ENCODE peak calls at places on chromosomes 12 and 14, in six cellular contexts. T is fibroblast of lung; O is upper lobe of right lung; Q is SK-N-SH; U is right lobe of liver; H is CD8-positive, alpha-beta T cell. R is an unnamed sample. For H3K4me1, the result is how much of the 10 kb centered on the place peaks cover.

GRCh38 chr12:70849265-70849960 is 71.1 kb downstream of the PTPRR start:
- DNase-seq in T (peak), O (no peak), Q (peak), U (no peak), H (no peak), R (no peak)

GRCh38 chr12:122076743-122077495 is 1.6 kb upstream of the MLXIP start:
- DNase-seq in T (no peak), O (no peak), Q (no peak), U (no peak), H (no peak), R (no peak)

GRCh38 chr12:58978717-58979116 is 58.4 kb upstream of the LRIG3 start:
- DNase-seq in T (no peak), O (no peak), Q (no peak), U (no peak), H (no peak), R (no peak)

GRCh38 chr14:19974844-19975243 is 547 bp upstream of the OR4K15 start:
- DNase-seq in T (no peak), O (no peak), Q (no peak), U (no peak), H (no peak), R (no peak)

GRCh38 chr14:100686858-100687257 is 39.8 kb upstream of the DLK1 start:
- DNase-seq in T (no peak), O (no peak), Q (no peak), U (no peak), H (no peak), R (no peak)

GRCh38 chr14:25003537-25003936 is 46.4 kb downstream of the STXBP6 start:
- DNase-seq in T (no peak), O (no peak), Q (no peak), U (no peak), H (no peak), R (no peak)

GRCh38 chr12:100413006-100413405 is 56.1 kb downstream of the SLC17A8 start:
- DNase-seq in T (no peak), O (no peak), Q (no peak), U (no peak), H (no peak), R (no peak)

GRCh38 chr12:26727482-26728204 is 105.4 kb downstream of the ITPR2 start:
- DNase-seq in T (no peak), O (no peak), Q (no peak), U (no peak), H (no peak), R (no peak)

GRCh38 chr12:44154128-44154527 is 318.2 kb downstream of the TMEM117 start:
- DNase-seq in T (peak), O (no peak), Q (no peak), U (no peak), H (no peak), R (no peak)

GRCh38 chr14:32710351-32711102 is 228.2 kb upstream of the NPAS3 start:
- DNase-seq in T (peak), O (no peak), Q (no peak), U (no peak), H (no peak), R (no peak)

GRCh38 chr12:1083086-1083887 is 92.3 kb downstream of the ERC1 start:
- DNase-seq in T (no peak), O (no peak), Q (peak), U (no peak), H (no peak), R (no peak)

GRCh38 chr12:13835657-13836056 is 145.7 kb downstream of the GRIN2B start:
- DNase-seq in T (no peak), O (no peak), Q (no peak), U (no peak), H (no peak), R (no peak)

GRCh38 chr14:89534896-89535615 is 118.0 kb upstream of the FOXN3 start:
- DNase-seq in T (peak), O (no peak), Q (no peak), U (no peak), H (no peak), R (no peak)

GRCh38 chr14:89540009-89540829 is 123.2 kb upstream of the FOXN3 start:
- DNase-seq in T (peak), O (no peak), Q (no peak), U (no peak), H (no peak), R (no peak)

GRCh38 chr14:89540830-89541470 is 123.9 kb upstream of the FOXN3 start:
- DNase-seq in T (peak), O (no peak), Q (no peak), U (no peak), H (no peak), R (no peak)

GRCh38 chr14:89533761-89534160 is 116.7 kb upstream of the FOXN3 start:
- DNase-seq in T (no peak), O (no peak), Q (no peak), U (no peak), H (no peak), R (no peak)

GRCh38 chr14:89537911-89538310 is 120.9 kb upstream of the FOXN3 start:
- DNase-seq in T (no peak), O (no peak), Q (no peak), U (no peak), H (no peak), R (no peak)
- TF ChIP-seq CTCF in T (no peak), O (no peak), Q (peak), U (no peak), H (no peak), R (no peak)

GRCh38 chr12:64255249-64255648 is 33.2 kb upstream of the KICS2 start:
- DNase-seq in T (no peak), O (no peak), Q (no peak), U (no peak), H (no peak), R (no peak)
- H3K4me1 ChIP-seq in T (under half), O (under half), Q (under half), U (under half), H (under half), R (under half)

GRCh38 chr12:132660047-132660446 is 27.1 kb downstream of the POLE start:
- DNase-seq in T (no peak), O (no peak), Q (no peak), U (no peak), H (no peak), R (no peak)

GRCh38 chr12:132664206-132665148 is 22.7 kb downstream of the POLE start:
- DNase-seq in T (no peak), O (no peak), Q (no peak), U (no peak), H (no peak), R (no peak)

GRCh38 chr12:132662901-132663755 is 24.0 kb downstream of the POLE start:
- DNase-seq in T (no peak), O (no peak), Q (no peak), U (no peak), H (no peak), R (no peak)

GRCh38 chr12:132659146-132659545 is 28.0 kb downstream of the POLE start:
- DNase-seq in T (no peak), O (no peak), Q (no peak), U (no peak), H (no peak), R (no peak)

DNA sequence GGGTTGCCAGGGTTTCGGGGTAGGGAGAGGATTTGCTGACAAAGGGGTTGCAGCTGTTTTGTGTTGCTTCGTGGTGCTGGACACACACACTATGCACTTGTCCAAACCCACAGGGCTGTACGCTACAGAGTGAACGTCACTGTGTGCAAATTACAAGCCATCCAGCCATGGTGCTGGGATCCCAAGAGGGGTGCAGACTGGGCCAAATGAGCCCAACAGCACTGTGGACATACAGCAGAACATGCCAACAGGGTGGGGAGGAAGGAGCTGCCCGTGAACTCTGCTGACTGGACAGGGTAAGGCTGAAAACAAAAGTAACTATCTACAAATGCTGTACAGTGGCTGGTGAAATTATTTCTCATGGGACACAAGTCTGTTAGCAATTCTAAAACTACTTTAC is 25.2 kb downstream of the POLE start:
- DNase-seq in T (no peak), O (no peak), Q (no peak), U (no peak), H (no peak), R (no peak)
- H3K27ac ChIP-seq in T (no peak), O (no peak), Q (no peak), U (no peak), H (no peak), R (no peak)

DNA sequence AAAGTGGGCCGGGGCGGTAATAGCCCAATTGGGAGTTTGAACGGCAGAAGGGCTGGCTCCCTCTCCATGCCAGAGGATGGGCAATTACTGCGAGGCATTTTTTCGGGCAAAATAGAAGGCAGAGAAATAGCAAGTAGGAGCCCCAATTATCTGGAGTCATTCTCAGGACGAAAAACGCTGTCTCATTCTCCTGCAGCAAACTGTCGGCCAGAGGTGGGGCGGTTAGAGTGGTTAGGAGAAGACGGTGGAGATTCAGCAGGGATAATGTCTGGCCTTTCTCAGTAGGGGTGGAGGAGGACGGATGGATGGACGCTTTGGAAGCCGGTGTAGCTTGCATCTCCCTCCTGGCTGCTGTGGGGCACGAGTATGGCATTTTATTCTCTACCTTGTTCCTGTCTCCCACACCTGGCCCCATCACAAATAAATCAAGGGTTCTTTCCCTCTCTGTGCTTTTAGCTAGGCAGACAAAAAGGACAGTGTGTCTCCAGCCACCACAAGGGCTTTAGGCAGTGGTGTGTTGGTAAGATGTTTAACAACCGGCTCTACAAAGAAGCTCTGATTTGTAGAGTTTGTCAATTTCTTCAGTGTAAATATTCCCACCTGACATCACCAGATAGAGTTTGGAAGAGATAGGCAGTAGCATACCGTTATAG is 140.5 kb upstream of the LHX5 start:
- DNase-seq in T (no peak), O (no peak), Q (no peak), U (no peak), H (no peak), R (no peak)
- TF ChIP-seq CTCF in T (no peak), O (no peak), Q (no peak), U (no peak), H (no peak), R (no peak)

GRCh38 chr12:55823419-55823818 is 5.6 kb downstream of the ORMDL2 start:
- DNase-seq in T (no peak), O (no peak), Q (no peak), U (no peak), H (no peak), R (no peak)
- H3K4me1 ChIP-seq in T (under half), O (under half), Q (under half), U (under half), H (under half), R (under half)

R was measured in ovary.